ENCODE peak calls at places on chromosomes 1 and 21, in five cellular contexts. Q is Kasumi-1, G is Calu3, W is sciatic nerve, E is HL-60. X is an unnamed sample.

GRCh38 chr1:14733053-14733778 is 134.7 kb downstream of the KAZN start:
- DNase-seq in W (no peak), G (no peak), Q (no peak), E (no peak), X (no peak)

GRCh38 chr1:171929121-171929520 is 87.8 kb downstream of the DNM3 start:
- DNase-seq in G (no peak), Q (no peak), E (no peak), W (no peak), X (no peak)

GRCh38 chr1:193457676-193458075 is 271.3 kb upstream of the B3GALT2 start:
- DNase-seq in G (no peak), Q (no peak), E (no peak), W (no peak), X (no peak)

GRCh38 chr1:89910780-89911179 is 84.1 kb upstream of the ZNF326 start:
- DNase-seq in E (no peak), W (no peak), G (no peak), Q (no peak), X (no peak)

GRCh38 chr1:203544485-203544884 is 50.5 kb downstream of the OPTC start:
- DNase-seq in Q (no peak), G (no peak), W (no peak), E (no peak), X (no peak)

GRCh38 chr1:113929750-113930498 is 800 bp downstream of the HIPK1 start:
- DNase-seq in G (peak), W (peak), E (no peak), Q (peak), X (peak)

GRCh38 chr1:31127266-31127665 is 61.7 kb upstream of the PUM1 start:
- DNase-seq in E (no peak), Q (no peak), W (no peak), G (no peak), X (no peak)

GRCh38 chr1:160220301-160220700 is 15.1 kb downstream of the PEA15 start:
- DNase-seq in G (no peak), W (no peak), E (no peak), Q (no peak), X (no peak)

GRCh38 chr21:28734522-28735175 is 258.0 kb downstream of the LTN1 start:
- DNase-seq in W (no peak), Q (no peak), E (no peak), G (no peak), X (no peak)

GRCh38 chr1:10553124-10553523 is 78.4 kb downstream of the PEX14 start:
- DNase-seq in W (no peak), Q (peak), G (no peak), E (no peak), X (no peak)

GRCh38 chr1:244160455-244161020 is 109.5 kb downstream of the ZBTB18 start:
- DNase-seq in Q (peak), E (no peak), G (no peak), W (no peak), X (no peak)

GRCh38 chr1:174165471-174166137 is 6.3 kb downstream of the RABGAP1L start:
- DNase-seq in G (no peak), E (no peak), W (peak), Q (no peak), X (no peak)

GRCh38 chr1:170284425-170284824 is 138.7 kb downstream of the NTMT2 start:
- DNase-seq in W (no peak), Q (no peak), G (no peak), E (no peak), X (no peak)

GRCh38 chr1:66981679-66982078 is 56.9 kb downstream of the MIER1 start:
- DNase-seq in E (no peak), Q (no peak), W (no peak), G (no peak), X (no peak)

X was measured in stimulated activated CD8-positive, alpha-beta memory T cell treated with anti-CD3 and anti-CD28 coated beads, Interleukin-15, amount 100 ng/mL, for 1 hour.